ENCODE peak calls at places on chromosomes 13 and 19, in four cellular contexts. D is H1, L is SK-N-SH, Q is GM12878. W is an unnamed sample.

GRCh38 chr19:681029-681626 is 4.9 kb downstream of the FSTL3 start:
- DNase-seq in D (no peak), L (peak), Q (no peak), W (peak)

GRCh38 chr19:29843180-29844051 is 31.6 kb downstream of the CCNE1 start:
- DNase-seq in D (peak), L (no peak), Q (no peak), W (peak)

GRCh38 chr13:30735025-30735967 is at the start of gene ALOX5AP:
- DNase-seq in D (no peak), L (no peak), Q (peak), W (no peak)

GRCh38 chr13:50678464-50679162 is 164.9 kb downstream of the DLEU7 start:
- DNase-seq in D (no peak), L (no peak), Q (no peak), W (no peak)

GRCh38 chr13:75271851-75272250 is 210.1 kb downstream of the TBC1D4 start:
- DNase-seq in D (no peak), L (no peak), Q (no peak), W (no peak)

GRCh38 chr13:76570485-76570884 is 315.7 kb downstream of the KCTD12 start:
- DNase-seq in D (no peak), L (no peak), Q (no peak), W (no peak)

GRCh38 chr13:23621316-23621645 is 51.1 kb downstream of the TNFRSF19 start:
- DNase-seq in D (no peak), L (no peak), Q (no peak), W (no peak)

GRCh38 chr13:33524086-33524485 is 238.5 kb upstream of the STARD13 start:
- DNase-seq in D (no peak), L (no peak), Q (no peak), W (no peak)

GRCh38 chr19:36417752-36418286 is 625 bp downstream of the ZFP82 start:
- DNase-seq in D (peak), L (no peak), Q (no peak), W (peak)

GRCh38 chr19:50415661-50416033 is 3.1 kb upstream of the SPIB start:
- DNase-seq in D (no peak), L (no peak), Q (peak), W (peak)

GRCh38 chr19:50413531-50413930 is 5.2 kb upstream of the SPIB start:
- DNase-seq in D (no peak), L (no peak), Q (no peak), W (no peak)

GRCh38 chr19:50416034-50416814 is 2.5 kb upstream of the SPIB start:
- DNase-seq in D (no peak), L (no peak), Q (no peak), W (no peak)

GRCh38 chr19:50416815-50417137 is 2.0 kb upstream of the SPIB start:
- DNase-seq in D (no peak), L (no peak), Q (no peak), W (no peak)

GRCh38 chr19:50414850-50415660 is 3.7 kb upstream of the SPIB start:
- DNase-seq in D (peak), L (peak), Q (no peak), W (peak)
- TF ChIP-seq NRF1 in D (peak), L (no peak), Q (no peak), W (peak)

DNA sequence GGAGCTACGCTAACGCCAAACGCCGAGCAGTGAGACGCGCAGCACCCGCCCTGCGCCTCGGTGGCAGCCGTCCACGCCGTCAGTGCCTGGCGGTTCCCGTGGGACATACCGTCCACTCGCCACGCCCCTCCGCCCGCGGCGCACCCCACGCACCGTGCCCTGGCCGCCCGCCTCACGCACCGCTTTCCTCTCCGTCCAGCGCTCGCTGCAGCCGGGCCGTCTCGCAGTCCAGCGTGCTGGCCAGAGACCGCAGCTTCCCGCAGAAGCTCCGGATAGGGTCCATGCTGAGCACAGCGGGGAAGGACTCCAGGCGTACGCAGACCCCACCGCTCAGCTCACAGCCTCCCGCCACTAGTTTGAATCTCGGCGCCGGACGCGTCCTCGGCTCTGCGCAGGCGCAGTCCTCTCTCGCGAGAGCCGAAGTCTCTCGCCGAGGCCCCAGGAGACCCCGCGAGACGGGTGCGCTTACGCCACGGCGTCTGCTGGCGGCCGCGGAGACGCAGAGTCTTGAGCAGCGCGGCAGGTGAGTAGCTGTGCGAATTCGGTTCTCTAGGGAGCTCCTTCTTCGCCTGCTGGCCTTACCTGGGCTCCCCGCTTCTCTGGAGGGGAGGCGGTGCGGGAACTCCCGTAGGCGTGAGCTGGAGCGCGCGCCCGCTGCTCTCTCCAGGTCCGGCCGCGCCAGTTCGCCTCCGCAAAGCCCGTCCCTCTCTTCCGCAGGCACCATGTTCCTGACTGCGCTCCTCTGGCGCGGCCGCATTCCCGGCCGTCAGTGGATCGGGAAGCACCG is at the start of the genes MRPL57 and SKA3:
- DNase-seq in D (peak), L (peak), Q (peak), W (peak)
- TF ChIP-seq NRF1 in D (peak), L (peak), Q (peak), W (peak)

GRCh38 chr13:71609271-71609670 is 257.7 kb downstream of the DACH1 start:
- DNase-seq in D (no peak), L (no peak), Q (no peak), W (no peak)

GRCh38 chr13:71607575-71607974 is 259.4 kb downstream of the DACH1 start:
- DNase-seq in D (no peak), L (no peak), Q (no peak), W (no peak)

GRCh38 chr13:71613347-71613746 is 253.7 kb downstream of the DACH1 start:
- DNase-seq in D (no peak), L (no peak), Q (no peak), W (no peak)

GRCh38 chr13:71611292-71611691 is 255.7 kb downstream of the DACH1 start:
- DNase-seq in D (no peak), L (no peak), Q (no peak), W (no peak)

GRCh38 chr13:71610876-71611275 is 256.1 kb downstream of the DACH1 start:
- DNase-seq in D (no peak), L (no peak), Q (no peak), W (no peak)
- TF ChIP-seq NRF1 in D (no peak), L (no peak), Q (no peak), W (no peak)

GRCh38 chr13:26658972-26659371 is 101.5 kb downstream of the WASF3 start:
- DNase-seq in D (no peak), L (no peak), Q (no peak), W (no peak)

GRCh38 chr13:26653842-26654241 is 96.4 kb downstream of the WASF3 start:
- DNase-seq in D (no peak), L (no peak), Q (no peak), W (no peak)

GRCh38 chr13:26660185-26660584 is 100.4 kb downstream of the GPR12 start:
- DNase-seq in D (no peak), L (no peak), Q (no peak), W (no peak)

GRCh38 chr13:26658491-26658890 is 101.0 kb downstream of the WASF3 start:
- DNase-seq in D (no peak), L (peak), Q (no peak), W (no peak)

DNA sequence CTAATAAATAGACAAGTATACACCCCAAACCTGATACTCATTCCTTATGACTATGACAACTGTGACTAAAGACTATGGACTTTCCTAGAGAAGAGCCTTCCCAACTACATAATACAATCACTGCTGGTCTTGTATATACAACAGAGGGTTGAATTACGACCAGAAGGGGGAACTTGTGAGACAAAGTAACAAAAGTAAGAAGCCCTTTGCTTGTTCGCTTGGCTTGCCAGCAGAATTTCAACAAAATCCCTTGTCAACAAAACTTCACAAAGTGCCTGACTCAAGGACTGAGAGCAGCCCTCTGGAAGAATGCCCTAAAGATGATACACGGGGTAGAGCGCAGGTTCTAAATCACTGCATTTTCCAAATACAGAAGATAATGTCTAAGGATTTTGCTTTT is 99.4 kb downstream of the WASF3 start:
- DNase-seq in D (no peak), L (no peak), Q (no peak), W (no peak)
- TF ChIP-seq NRF1 in D (no peak), L (no peak), Q (no peak), W (no peak)

DNA sequence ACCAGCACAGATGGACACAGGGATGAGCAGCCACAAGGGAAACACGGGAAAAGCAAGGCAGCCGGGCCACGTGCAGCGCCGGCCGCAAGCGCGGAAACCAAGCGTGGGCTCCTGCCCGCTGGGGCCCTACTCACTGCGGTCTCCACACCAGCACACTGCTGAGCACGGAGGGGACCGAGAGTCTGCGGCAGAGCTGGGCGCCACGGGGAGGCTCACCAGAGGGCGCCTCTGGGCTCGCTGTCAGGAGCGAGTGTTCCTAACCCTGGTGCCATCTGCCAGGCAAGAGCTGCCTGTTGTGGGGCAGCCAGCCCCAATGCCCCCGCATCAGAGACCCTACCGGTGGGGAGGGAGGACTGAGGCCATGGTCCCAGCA is 26.5 kb downstream of the MPND start:
- DNase-seq in D (peak), L (no peak), Q (no peak), W (no peak)
- TF ChIP-seq NRF1 in D (no peak), L (no peak), Q (no peak), W (no peak)

GRCh38 chr19:17766543-17767131 is 15.4 kb downstream of the FCHO1 start:
- DNase-seq in D (peak), L (no peak), Q (no peak), W (no peak)

GRCh38 chr19:17767559-17767958 is 16.3 kb downstream of the FCHO1 start:
- DNase-seq in D (no peak), L (no peak), Q (no peak), W (no peak)

GRCh38 chr19:17762505-17763229 is 11.4 kb downstream of the FCHO1 start:
- DNase-seq in D (peak), L (peak), Q (no peak), W (peak)

GRCh38 chr19:17764348-17764747 is 13.1 kb downstream of the FCHO1 start:
- DNase-seq in D (no peak), L (no peak), Q (no peak), W (no peak)

DNA sequence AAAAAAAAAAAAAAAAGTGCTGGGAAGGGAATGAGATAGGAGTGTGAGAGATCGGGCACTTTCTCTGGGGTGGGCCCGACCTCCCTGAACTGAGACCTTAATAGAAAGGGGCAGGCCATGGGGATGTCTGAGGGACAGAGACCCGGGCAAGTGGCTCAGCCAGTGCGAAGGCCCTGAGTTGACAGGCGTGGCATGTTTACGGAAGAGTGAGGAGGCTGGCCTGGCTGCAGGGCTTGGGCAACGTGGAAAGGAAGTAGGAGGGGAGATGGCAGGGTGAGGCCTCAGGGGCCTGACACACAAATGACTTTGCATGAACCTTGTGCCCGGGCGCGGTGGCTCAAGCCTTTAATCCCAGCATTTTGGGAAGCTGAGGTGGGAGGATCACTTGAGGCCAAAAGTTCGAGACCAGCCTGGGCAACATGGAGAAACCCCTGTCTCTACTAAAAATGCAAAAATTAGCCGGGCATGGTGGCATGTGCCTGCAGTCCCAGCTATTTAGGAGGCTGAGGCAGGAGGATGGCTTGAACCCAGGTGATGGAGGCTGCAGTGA is 13.9 kb downstream of the FCHO1 start:
- DNase-seq in D (no peak), L (no peak), Q (no peak), W (no peak)
- TF ChIP-seq NRF1 in D (no peak), L (no peak), Q (no peak), W (no peak)

DNA sequence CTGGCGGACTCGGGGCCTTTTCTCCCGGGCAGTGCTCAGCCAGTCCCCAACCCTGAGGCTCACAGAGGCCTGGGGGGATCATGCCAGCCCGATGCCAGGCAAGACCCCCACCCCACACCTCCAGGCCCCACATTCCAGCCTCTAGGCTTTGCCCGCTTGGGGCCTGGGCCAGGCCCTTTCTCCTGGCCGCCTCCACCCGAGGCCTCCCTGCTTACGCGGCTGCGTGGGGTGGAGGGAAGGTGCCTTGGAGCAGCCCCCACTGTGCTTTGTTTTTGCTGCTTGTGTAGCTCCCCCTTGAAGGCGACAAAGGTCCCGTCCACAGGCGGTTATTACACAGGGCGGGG is 38.4 kb downstream of the SMIM24 start:
- DNase-seq in D (no peak), L (peak), Q (no peak), W (no peak)
- TF ChIP-seq NRF1 in D (no peak), L (no peak), Q (no peak), W (no peak)

DNA sequence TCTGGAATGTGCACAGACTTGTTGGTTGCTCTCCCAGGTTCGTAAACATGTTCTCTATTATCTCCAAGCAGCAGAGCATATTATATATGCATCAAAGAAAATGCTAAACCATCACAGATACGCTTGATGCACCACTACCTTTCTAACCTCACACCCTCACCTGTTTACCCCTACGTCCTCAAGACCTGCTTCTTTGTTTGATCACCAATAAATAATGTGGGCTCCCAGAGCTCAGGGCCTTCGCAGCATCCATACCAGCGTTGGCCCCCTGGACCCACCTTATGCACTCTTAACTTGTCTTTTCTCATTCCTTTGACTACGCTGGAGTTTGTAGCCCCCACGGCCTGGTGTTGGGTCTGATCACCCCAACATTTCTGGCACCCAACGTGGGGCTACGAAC is 10.0 kb upstream of the ZNF443 start:
- DNase-seq in D (no peak), L (no peak), Q (no peak), W (no peak)
- TF ChIP-seq NRF1 in D (no peak), L (no peak), Q (no peak), W (no peak)